ENCODE peak calls at places on chromosomes 4 and X, in ten cellular contexts. B is breast epithelium, T is nephron progenitor cell, Q is heart left ventricle, D is left lung, S is cardiac muscle cell, H is endothelial cell of umbilical vein, Z is progenitor cell of endocrine pancreas, F is endodermal cell, J is bronchial epithelial cell. Y is an unnamed sample.

GRCh38 chrX:9530848-9531274 is 66.0 kb downstream of the TBL1X start:
- DNase-seq in B (no peak), T (peak; percentile 54), Q (peak; percentile 75), D (peak; percentile 79), S (peak; percentile 94), H (peak; percentile 68), Z (no peak), F (peak; percentile 90), J (peak; percentile 20), Y (peak; percentile 58)

GRCh38 chr4:3168029-3168428 is 80.9 kb upstream of the MSANTD1 start:
- DNase-seq in B (no peak), T (no peak), Q (no peak), D (no peak), S (peak; percentile 84), H (no peak), Z (no peak), F (peak; percentile 79), J (peak; percentile 48), Y (no peak)

GRCh38 chr4:186204103-186204559 is 12.8 kb downstream of the CYP4V2 start:
- DNase-seq in B (no peak), T (no peak), Q (no peak), D (no peak), S (no peak), H (peak; percentile 4), Z (no peak), F (no peak), J (no peak), Y (no peak)

GRCh38 chr4:159016527-159017137 is 86.2 kb upstream of the RAPGEF2 start:
- DNase-seq in B (no peak), T (peak; percentile 33), Q (no peak), D (no peak), S (peak; percentile 23), H (no peak), Z (no peak), F (peak; percentile 88), J (no peak), Y (peak; percentile 53)

GRCh38 chrX:153370293-153371055 is 30.7 kb downstream of the PNMA6E start:
- DNase-seq in B (no peak), T (no peak), Q (no peak), D (no peak), S (no peak), H (peak; percentile 1), Z (no peak), F (no peak), J (no peak), Y (no peak)

GRCh38 chr4:11700751-11701226 is 272.1 kb upstream of the HS3ST1 start:
- DNase-seq in B (no peak), T (no peak), Q (no peak), D (peak; percentile 6), S (no peak), H (no peak), Z (no peak), F (no peak), J (peak; percentile 98), Y (no peak)

GRCh38 chrX:125291124-125291523 is 28.5 kb upstream of the TEX13C start:
- DNase-seq in B (no peak), T (no peak), Q (no peak), D (no peak), S (no peak), H (no peak), Z (no peak), F (no peak), J (no peak), Y (no peak)

GRCh38 chrX:1807301-1807731 is 192.5 kb downstream of the ASMT start:
- DNase-seq in B (no peak), T (peak; percentile 62), Q (no peak), D (no peak), S (peak; percentile 14), H (no peak), Z (no peak), F (peak; percentile 81), J (no peak), Y (no peak)

GRCh38 chr4:153218961-153219360 is 14.7 kb downstream of the TRIM2 start:
- DNase-seq in B (no peak), T (no peak), Q (no peak), D (no peak), S (no peak), H (no peak), Z (no peak), F (no peak), J (peak; percentile 56), Y (no peak)

GRCh38 chrX:13167444-13168207 is 123.2 kb upstream of the FAM9C start:
- DNase-seq in B (no peak), T (no peak), Q (no peak), D (no peak), S (no peak), H (peak; percentile 79), Z (no peak), F (no peak), J (peak; percentile 29), Y (no peak)

GRCh38 chr4:166972071-166972470 is 262.2 kb downstream of the SPOCK3 start:
- DNase-seq in B (no peak), T (no peak), Q (no peak), D (no peak), S (no peak), H (no peak), Z (no peak), F (no peak), J (peak; percentile 98), Y (no peak)

GRCh38 chr4:26197018-26197779 is 123.6 kb upstream of the RBPJ start:
- DNase-seq in B (no peak), T (no peak), Q (no peak), D (no peak), S (no peak), H (no peak), Z (no peak), F (no peak), J (peak; percentile 98), Y (peak; percentile 64)

GRCh38 chr4:72809208-72809607 is 240.2 kb upstream of the ADAMTS3 start:
- DNase-seq in B (no peak), T (no peak), Q (no peak), D (no peak), S (no peak), H (no peak), Z (no peak), F (no peak), J (peak; percentile 69), Y (no peak)

GRCh38 chrX:154490021-154490413 is 412 bp downstream of the SLC10A3 start:
- DNase-seq in B (no peak), T (no peak), Q (no peak), D (no peak), S (no peak), H (peak; percentile 2), Z (no peak), F (peak; percentile 46), J (peak; percentile 26), Y (no peak)

GRCh38 chrX:93538575-93538974 is 134.8 kb downstream of the NAP1L3 start:
- DNase-seq in B (no peak), T (no peak), Q (no peak), D (no peak), S (peak; percentile 1), H (no peak), Z (no peak), F (no peak), J (no peak), Y (peak; percentile 9)
- TF ChIP-seq CTCF in B (no peak), T (peak; percentile 64), Q (no peak), D (no peak), S (no peak), H (no peak), Z (peak; percentile 79), F (peak; percentile 84), J (no peak), Y (peak; percentile 38)

GRCh38 chr4:130257271-130257670 is 1161.3 kb downstream of the C4orf33 start:
- DNase-seq in B (no peak), T (no peak), Q (no peak), D (no peak), S (no peak), H (peak; percentile 67), Z (no peak), F (no peak), J (peak; percentile 75), Y (no peak)
- TF ChIP-seq CTCF in B (no peak), T (no peak), Q (no peak), D (no peak), S (no peak), H (no peak), Z (no peak), F (peak; percentile 30), J (no peak), Y (no peak)

GRCh38 chrX:72128881-72129280 is 2.8 kb downstream of the RTL5 start:
- DNase-seq in B (no peak), T (no peak), Q (no peak), D (no peak), S (peak; percentile 65), H (no peak), Z (no peak), F (peak; percentile 78), J (no peak), Y (no peak)
- TF ChIP-seq CTCF in B (peak; percentile 27), T (peak; percentile 33), Q (no peak), D (peak; percentile 36), S (peak; percentile 38), H (peak; percentile 34), Z (peak; percentile 42), F (peak; percentile 69), J (peak; percentile 17), Y (peak; percentile 32)

GRCh38 chr4:8133897-8134542 is 24.6 kb downstream of the ABLIM2 start:
- DNase-seq in B (no peak), T (no peak), Q (no peak), D (peak; percentile 76), S (no peak), H (no peak), Z (no peak), F (peak; percentile 67), J (no peak), Y (no peak)

GRCh38 chr4:8131826-8132225 is 26.8 kb downstream of the ABLIM2 start:
- DNase-seq in B (no peak), T (no peak), Q (no peak), D (peak; percentile 50), S (no peak), H (no peak), Z (no peak), F (no peak), J (no peak), Y (no peak)

GRCh38 chr4:8131210-8131609 is 27.4 kb downstream of the ABLIM2 start:
- DNase-seq in B (no peak), T (no peak), Q (no peak), D (peak; percentile 39), S (no peak), H (no peak), Z (no peak), F (no peak), J (no peak), Y (no peak)

GRCh38 chr4:8132400-8132799 is 26.2 kb downstream of the ABLIM2 start:
- DNase-seq in B (no peak), T (no peak), Q (no peak), D (peak; percentile 53), S (no peak), H (no peak), Z (no peak), F (no peak), J (no peak), Y (no peak)

DNA sequence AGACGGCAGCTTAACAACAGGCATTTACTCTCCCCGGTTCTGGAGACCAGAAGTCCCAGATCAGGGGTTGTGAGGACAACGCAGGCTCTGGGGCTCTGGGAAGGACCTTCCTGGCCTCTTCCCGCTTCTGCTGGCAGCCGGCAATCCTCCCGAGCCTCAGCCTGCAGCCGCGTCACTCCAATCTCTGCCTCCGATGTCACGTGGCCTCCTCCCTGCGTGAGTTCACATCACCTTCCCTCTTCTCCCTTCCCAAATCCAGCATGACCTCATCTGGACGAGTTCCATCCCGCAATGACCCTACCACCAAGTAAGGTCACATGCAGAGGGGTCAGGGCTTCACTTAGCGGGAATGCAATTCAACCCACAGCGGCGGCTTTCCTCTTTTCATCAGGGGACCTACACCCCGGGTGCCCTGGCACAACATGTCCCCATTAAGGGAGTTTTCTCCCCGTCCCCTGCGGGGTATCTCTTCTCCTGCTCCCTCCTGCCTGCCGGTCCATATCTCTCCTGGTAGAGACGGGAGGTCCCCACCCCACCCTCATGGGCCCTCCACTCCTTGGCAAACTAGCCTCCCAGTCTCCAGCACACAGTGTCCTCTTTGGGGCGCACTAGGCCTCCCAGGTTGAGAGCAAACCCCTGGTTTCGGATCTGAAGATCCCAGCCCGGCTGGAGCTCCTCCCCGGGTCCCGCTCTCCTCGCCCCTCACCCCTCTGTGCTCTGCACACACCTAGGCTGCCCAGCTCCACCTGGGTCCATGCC is 25.5 kb downstream of the ABLIM2 start:
- DNase-seq in B (no peak), T (no peak), Q (no peak), D (peak; percentile 56), S (no peak), H (no peak), Z (no peak), F (no peak), J (no peak), Y (no peak)
- TF ChIP-seq CTCF in B (no peak), T (no peak), Q (no peak), D (no peak), S (no peak), H (no peak), Z (no peak), F (no peak), J (no peak), Y (no peak)

Y was measured in GM13977.